ENCODE peak calls at places on chromosomes 4 and X, in seven cellular contexts. Z is K562, I is heart left ventricle, R is uterus, Q is transverse colon, W is esophagus squamous epithelium, B is spleen. P is an unnamed sample.

GRCh38 chr4:8461616-8462015 is 21.0 kb downstream of the TRMT44 start:
- DNase-seq in R (no peak), W (no peak), I (no peak), Z (no peak), B (no peak), Q (no peak), P (no peak)

GRCh38 chr4:110480741-110481271 is 4.9 kb downstream of the ENPEP start:
- DNase-seq in I (no peak), W (no peak), R (no peak), B (no peak), Q (no peak), Z (no peak), P (no peak)

GRCh38 chr4:4430492-4431195 is 43.7 kb downstream of the NSG1 start:
- DNase-seq in I (no peak), B (no peak), Q (no peak), Z (peak; percentile 65), R (no peak), W (no peak), P (no peak)

GRCh38 chr4:161990721-161991120 is 173.1 kb downstream of the FSTL5 start:
- DNase-seq in Z (no peak), B (no peak), W (no peak), Q (no peak), I (no peak), R (no peak), P (no peak)

GRCh38 chrX:111270339-111270738 is at the start of gene CAPN6:
- DNase-seq in R (peak; percentile 57), I (no peak), Q (peak; percentile 11), Z (no peak), B (no peak), W (no peak), P (no peak)

GRCh38 chr4:107747748-107748486 is 27.9 kb upstream of the PAPSS1 start:
- DNase-seq in Z (no peak), R (no peak), W (no peak), B (no peak), Q (no peak), I (no peak), P (no peak)

GRCh38 chr4:85147481-85148076 is 181.1 kb upstream of the WDFY3 start:
- DNase-seq in I (peak; percentile 59), W (peak; percentile 0), B (peak; percentile 71), Q (peak; percentile 24), R (peak; percentile 34), Z (peak; percentile 62), P (peak; percentile 45)

GRCh38 chr4:154491341-154491679 is 289 bp downstream of the DCHS2 start:
- DNase-seq in W (no peak), Q (peak; percentile 10), I (no peak), B (peak; percentile 72), R (peak; percentile 27), Z (no peak), P (no peak)

GRCh38 chr4:126264839-126265238 is 950.1 kb downstream of the FAT4 start:
- DNase-seq in W (no peak), B (no peak), Z (no peak), R (no peak), I (no peak), Q (no peak), P (no peak)

GRCh38 chr4:159127745-159128518 is 25.1 kb downstream of the RAPGEF2 start:
- DNase-seq in Z (no peak), I (no peak), W (no peak), R (no peak), B (no peak), Q (no peak), P (no peak)

GRCh38 chrX:363621-364375 is 22.9 kb downstream of the PPP2R3B start:
- DNase-seq in W (no peak), B (peak; percentile 56), Q (no peak), I (peak; percentile 6), Z (no peak), R (no peak), P (peak; percentile 40)

GRCh38 chr4:7150083-7150635 is 42.2 kb upstream of the SORCS2 start:
- DNase-seq in Z (no peak), W (no peak), R (no peak), Q (no peak), B (no peak), I (no peak), P (no peak)

GRCh38 chrX:1164322-1165288 is 47.8 kb downstream of the CRLF2 start:
- DNase-seq in W (no peak), B (peak; percentile 76), Q (no peak), I (no peak), Z (no peak), R (no peak), P (no peak)

GRCh38 chr4:107392951-107393350 is 327.1 kb downstream of the PAPSS1 start:
- DNase-seq in Q (no peak), B (no peak), R (no peak), W (no peak), Z (no peak), I (no peak), P (no peak)

GRCh38 chr4:128524311-128524710 is 236.7 kb upstream of the PGRMC2 start:
- DNase-seq in W (no peak), Z (no peak), B (no peak), R (peak; percentile 49), Q (peak; percentile 62), I (peak; percentile 25), P (peak; percentile 80)

GRCh38 chr4:42310343-42310742 is 86.9 kb upstream of the SHISA3 start:
- DNase-seq in I (no peak), Q (no peak), B (no peak), W (no peak), Z (no peak), R (no peak), P (no peak)
- TF ChIP-seq POLR2A in I (no peak), Q (no peak), B (no peak), W (no peak), Z (no peak), R (no peak), P (no peak)

DNA sequence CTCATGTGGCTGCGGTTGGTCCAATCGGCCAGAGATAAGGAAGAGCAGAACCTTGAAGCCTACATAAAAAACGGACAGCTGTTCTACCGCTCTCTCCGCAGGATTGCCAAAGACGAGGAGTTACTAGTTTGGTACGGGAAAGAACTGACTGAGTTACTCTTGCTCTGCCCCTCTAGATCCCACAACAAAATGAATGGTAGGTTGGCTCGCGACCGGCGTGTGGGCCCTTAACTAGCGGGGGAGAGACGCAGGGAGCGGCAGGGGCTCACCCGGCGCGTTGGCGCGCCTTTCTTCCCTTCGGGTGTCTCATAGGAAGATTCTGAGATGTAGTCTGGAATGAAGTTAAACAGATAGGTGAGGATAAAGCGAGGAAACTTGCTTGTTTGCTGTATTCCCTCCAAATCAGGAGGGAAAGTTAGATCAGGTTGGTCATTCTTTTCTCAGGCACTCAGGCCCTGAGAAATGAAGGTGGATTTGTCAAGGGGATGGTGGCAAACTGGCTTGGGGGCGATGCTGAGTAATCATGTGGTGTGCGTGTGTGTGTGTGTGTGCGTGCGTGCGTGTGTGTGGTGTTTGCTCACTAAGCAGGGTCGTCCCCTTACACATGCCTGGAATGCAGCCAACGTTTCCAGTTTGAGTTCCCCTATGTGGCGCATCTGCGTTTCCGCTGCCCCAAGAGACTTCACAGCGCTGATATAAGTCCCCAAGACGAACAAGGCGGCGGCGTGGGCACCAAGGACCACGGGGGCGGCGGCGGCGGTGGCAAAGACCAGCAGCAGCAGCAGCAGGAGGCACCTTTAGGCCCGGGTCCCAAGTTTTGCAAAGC is 4.2 kb downstream of the PRDM8 start:
- DNase-seq in B (no peak), Q (peak; percentile 45), Z (no peak), W (peak; percentile 20), I (peak; percentile 57), R (peak; percentile 70), P (peak; percentile 47)
- H3K27me3 ChIP-seq in B (peaks cover 66% of the 10 kb centered on the region), Q (peaks cover 62% of the 10 kb centered on the region), Z (no peaks in the 10 kb centered on the region), W (peaks cover 86% of the 10 kb centered on the region), I (peaks cover 53% of the 10 kb centered on the region), R (no peaks in the 10 kb centered on the region), P (no peaks in the 10 kb centered on the region)

GRCh38 chr4:1980561-1981041 is 28.2 kb downstream of the NELFA start:
- DNase-seq in R (no peak), B (peak; percentile 51), W (no peak), Q (no peak), I (no peak), Z (no peak), P (no peak)

GRCh38 chr4:1978226-1978625 is 30.5 kb downstream of the NELFA start:
- DNase-seq in R (no peak), B (peak; percentile 47), I (no peak), W (no peak), Z (no peak), Q (no peak), P (no peak)

GRCh38 chr4:1978741-1979476 is 29.9 kb downstream of the NELFA start:
- DNase-seq in I (no peak), W (no peak), Q (no peak), R (no peak), Z (no peak), B (peak; percentile 64), P (peak; percentile 76)

GRCh38 chr4:1981251-1982055 is 27.3 kb downstream of the NELFA start:
- DNase-seq in R (no peak), B (peak; percentile 63), I (no peak), W (no peak), Z (peak; percentile 72), Q (peak; percentile 55), P (peak; percentile 22)

GRCh38 chr4:1979477-1980196 is 29.1 kb downstream of the NELFA start:
- DNase-seq in Z (no peak), I (no peak), R (no peak), Q (no peak), B (peak; percentile 52), W (no peak), P (peak; percentile 41)
- TF ChIP-seq POLR2A in Z (peak; percentile 31), I (no peak), R (no peak), Q (no peak), B (no peak), W (no peak), P (no peak)

DNA sequence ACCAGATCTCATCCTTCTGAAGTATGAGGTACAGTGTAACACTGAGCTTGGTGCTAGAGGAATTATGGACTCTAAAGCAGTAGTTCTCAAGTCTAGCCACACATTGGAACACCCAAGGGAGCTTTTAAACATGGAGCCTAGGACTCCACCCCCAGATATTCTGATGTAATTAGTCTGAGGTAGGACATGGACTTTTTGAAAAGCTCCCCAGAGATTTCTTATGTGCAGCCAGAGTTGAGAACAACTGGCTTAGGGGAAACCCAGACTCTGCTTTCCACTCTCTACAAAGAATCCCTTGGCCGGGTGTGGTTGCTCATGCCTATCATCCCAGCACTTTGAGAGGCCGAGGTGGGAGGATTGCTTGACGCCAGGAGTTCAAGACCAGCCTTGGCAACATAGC is 11.6 kb upstream of the GDPD2 start:
- DNase-seq in Q (no peak), W (no peak), B (no peak), Z (no peak), R (no peak), I (no peak), P (no peak)
- H3K27me3 ChIP-seq in Q (no peaks in the 10 kb centered on the region), W (no peaks in the 10 kb centered on the region), B (no peaks in the 10 kb centered on the region), Z (no peaks in the 10 kb centered on the region), R (no peaks in the 10 kb centered on the region), I (peaks cover 4% of the 10 kb centered on the region), P (no peaks in the 10 kb centered on the region)

DNA sequence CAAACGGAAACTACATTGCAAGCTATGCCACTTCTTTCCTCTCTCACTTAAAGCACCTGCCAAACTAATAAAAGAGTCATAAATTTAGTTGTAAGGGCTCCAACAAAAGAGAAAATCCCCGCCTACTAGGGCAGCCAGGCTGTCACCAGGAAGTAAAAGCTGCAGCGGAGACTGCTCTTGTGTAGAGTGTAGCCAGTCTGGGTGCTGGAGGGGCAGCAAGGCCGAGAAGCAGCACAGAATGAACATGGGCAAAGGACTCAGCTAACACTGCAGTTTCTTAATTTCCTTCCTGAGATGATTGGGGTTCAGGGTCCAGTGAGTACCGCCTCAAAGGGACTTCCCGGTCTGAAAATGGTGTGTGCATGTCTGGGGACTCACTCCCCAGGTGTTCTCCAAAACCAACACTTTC is 89.4 kb upstream of the MAML3 start:
- DNase-seq in I (no peak), Q (peak; percentile 73), R (peak; percentile 59), Z (no peak), W (no peak), B (peak; percentile 80), P (no peak)
- TF ChIP-seq POLR2A in I (no peak), Q (peak; percentile 82), R (no peak), Z (no peak), W (no peak), B (no peak), P (peak; percentile 19)